ENCODE peak calls at places on chromosomes 12 and 14, in four cellular contexts. S is A549, F is K562, V is HepG2. D is an unnamed sample.

GRCh38 chr12:9687228-9687627 is 17.7 kb downstream of the CLEC2D start:
- DNase-seq in V (no peak), F (peak), S (peak), D (no peak)

GRCh38 chr12:54998958-54999510 is 14.5 kb upstream of the TESPA1 start:
- DNase-seq in S (no peak), F (no peak), V (no peak), D (no peak)

GRCh38 chr12:22731231-22731630 is 106.3 kb downstream of the ETNK1 start:
- DNase-seq in F (no peak), S (no peak), V (no peak), D (no peak)

GRCh38 chr14:33057585-33057984 is 118.9 kb downstream of the NPAS3 start:
- DNase-seq in S (no peak), V (no peak), F (no peak), D (no peak)

GRCh38 chr14:95545769-95546168 is 10.9 kb downstream of the GLRX5 start:
- DNase-seq in V (no peak), F (peak), S (peak), D (no peak)

GRCh38 chr12:70618371-70618770 is 18.9 kb downstream of the PTPRB start:
- DNase-seq in F (no peak), V (no peak), S (no peak), D (no peak)

GRCh38 chr12:122646568-122647220 is 56.5 kb downstream of the HCAR2 start:
- DNase-seq in S (peak), V (no peak), F (no peak), D (peak)

GRCh38 chr12:42483534-42483857 is 106.0 kb downstream of the PRICKLE1 start:
- DNase-seq in V (no peak), F (peak), S (no peak), D (no peak)

GRCh38 chr14:82872494-82872893 is 1338.8 kb upstream of the SEL1L start:
- DNase-seq in S (peak), F (no peak), V (no peak), D (no peak)

GRCh38 chr12:53096089-53096741 is 1.3 kb upstream of the IGFBP6 start:
- DNase-seq in V (no peak), S (no peak), F (no peak), D (no peak)

GRCh38 chr12:110577717-110578521 is 5.2 kb downstream of the PPTC7 start:
- DNase-seq in V (no peak), S (peak), F (peak), D (peak)

GRCh38 chr12:87196329-87196728 is 832.9 kb downstream of the C12orf50 start:
- DNase-seq in S (no peak), F (no peak), V (no peak), D (no peak)

GRCh38 chr12:79482323-79482722 is 208.4 kb downstream of the PAWR start:
- DNase-seq in V (no peak), S (no peak), F (no peak), D (no peak)

GRCh38 chr12:459430-460258 is at the start of gene B4GALNT3:
- DNase-seq in F (peak), V (no peak), S (peak), D (no peak)

GRCh38 chr12:49105504-49106120 is 5.0 kb downstream of the LMBR1L start:
- DNase-seq in S (no peak), V (no peak), F (no peak), D (no peak)

GRCh38 chr12:118714051-118714460 is 267.3 kb upstream of the SRRM4 start:
- DNase-seq in S (peak), F (peak), V (peak), D (peak)

GRCh38 chr14:61752626-61753025 is 9.6 kb upstream of the SNAPC1 start:
- DNase-seq in V (no peak), S (no peak), F (no peak), D (peak)

GRCh38 chr12:14952295-14952995 is 9.0 kb downstream of the ARHGDIB start:
- DNase-seq in F (no peak), S (peak), V (peak), D (no peak)
- TF ChIP-seq ESRRA in F (no peak), S (no peak), V (no peak), D (no peak)

DNA sequence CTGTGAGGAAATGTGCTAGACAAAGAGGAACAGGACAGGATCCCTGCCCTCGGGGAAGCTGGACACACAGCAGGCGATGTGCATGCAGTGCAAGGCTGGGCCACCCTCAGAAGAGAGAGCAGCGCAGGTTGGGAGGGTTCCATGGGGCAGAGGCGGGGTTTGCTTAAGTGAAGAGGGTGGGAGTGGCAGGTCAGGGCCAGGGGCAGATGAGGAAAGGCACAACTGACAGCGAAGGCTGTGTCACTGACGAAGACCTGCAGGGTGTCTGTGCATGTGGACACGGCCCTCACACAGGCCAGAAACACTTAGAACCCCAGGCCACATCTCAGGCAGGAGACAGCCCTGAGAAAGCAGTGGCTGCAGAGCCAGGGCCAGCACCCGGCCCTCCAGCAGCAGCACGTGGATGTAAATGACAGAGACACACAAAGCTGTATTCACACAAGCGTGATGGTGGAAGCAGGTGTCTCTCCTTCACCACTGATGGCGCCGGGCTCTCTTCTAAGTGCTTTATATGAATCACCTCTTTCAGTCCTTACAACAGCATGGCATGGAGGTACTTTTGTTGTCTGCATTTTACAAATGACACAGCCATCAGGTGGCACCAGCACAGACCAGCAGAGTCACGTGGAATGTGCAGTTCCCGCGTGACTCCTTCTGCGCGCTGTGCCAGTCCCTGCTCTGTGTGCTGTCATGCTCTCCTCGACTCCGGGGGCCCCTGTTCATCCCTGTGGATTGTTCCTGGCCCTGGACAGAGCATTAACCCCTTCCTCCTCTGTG is 54.5 kb downstream of the TSPAN11 start:
- DNase-seq in V (no peak), F (no peak), S (no peak), D (no peak)
- TF ChIP-seq RFX5 in V (no peak), F (no peak), S (no peak), D (no peak)

DNA sequence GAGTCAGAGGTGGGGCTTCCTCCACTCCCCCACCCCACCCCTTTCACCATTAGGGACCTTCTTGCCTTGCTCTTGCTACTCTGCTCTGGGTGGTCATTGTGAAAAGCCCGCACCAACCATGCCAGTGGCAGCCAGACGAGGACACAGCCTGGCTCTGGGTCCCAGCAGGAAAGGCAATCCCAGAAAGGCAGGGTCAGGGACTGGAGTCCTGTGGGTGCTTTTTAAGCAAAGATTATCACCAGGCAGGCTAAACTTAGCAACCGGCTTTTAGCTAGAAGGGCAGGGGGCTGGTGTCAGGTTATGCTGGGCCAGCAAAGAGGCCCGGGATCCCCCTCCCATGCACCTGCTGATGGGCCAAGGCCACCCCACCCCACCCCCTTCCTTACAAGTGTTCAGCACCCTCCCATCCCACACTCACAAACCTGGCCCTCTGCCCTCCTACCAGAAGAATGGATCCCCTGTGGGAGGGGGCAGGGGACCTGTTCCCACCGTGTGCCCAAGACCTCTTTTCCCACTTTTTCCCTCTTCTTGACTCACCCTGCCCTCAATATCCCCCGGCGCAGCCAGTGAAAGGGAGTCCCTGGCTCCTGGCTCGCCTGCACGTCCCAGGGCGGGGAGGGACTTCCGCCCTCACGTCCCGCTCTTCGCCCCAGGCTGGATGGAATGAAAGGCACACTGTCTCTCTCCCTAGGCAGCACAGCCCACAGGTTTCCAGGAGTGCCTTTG is 1.2 kb upstream of the GAPDH start:
- DNase-seq in S (peak), F (peak), V (peak), D (no peak)
- TF ChIP-seq ESRRA in S (no peak), F (no peak), V (no peak), D (no peak)

GRCh38 chr12:113259499-113259953 is 38.3 kb downstream of the TPCN1 start:
- DNase-seq in V (peak), F (no peak), S (no peak), D (no peak)
- TF ChIP-seq RFX5 in V (no peak), F (no peak), S (no peak), D (no peak)

DNA sequence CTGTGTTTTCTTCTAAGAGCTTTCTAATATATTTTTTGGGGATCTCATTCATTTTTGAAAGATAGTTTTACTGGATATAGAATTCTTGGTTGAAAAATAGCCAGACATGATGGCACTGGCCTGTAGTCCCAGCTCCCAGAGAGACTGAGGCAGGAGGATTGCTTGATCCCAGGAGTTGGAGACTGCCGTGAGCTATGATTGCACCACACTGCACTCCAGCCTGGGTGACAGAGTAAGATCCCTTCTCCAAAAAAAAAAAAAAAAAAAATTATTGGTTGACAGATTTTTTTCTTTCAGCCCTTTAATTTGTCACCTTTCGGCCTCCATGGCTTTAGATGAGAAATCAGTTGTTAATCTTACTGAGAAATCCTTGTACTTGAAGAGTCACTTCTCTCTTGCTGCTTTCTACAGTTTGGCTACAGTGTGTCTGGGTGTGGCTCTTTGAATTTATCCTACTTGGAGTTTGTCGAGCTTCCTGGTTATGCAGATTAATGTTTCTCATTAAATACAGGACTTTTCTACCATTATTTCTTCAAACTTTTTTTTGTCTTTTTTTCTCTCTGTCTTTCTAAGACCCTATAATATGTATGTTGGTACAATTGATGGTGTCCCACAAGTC is 60.2 kb upstream of the AMN start:
- DNase-seq in S (no peak), V (no peak), F (no peak), D (no peak)
- TF ChIP-seq ESRRA in S (no peak), V (no peak), F (no peak), D (no peak)

GRCh38 chr12:65965358-65965757 is 141.1 kb downstream of the HMGA2 start:
- DNase-seq in F (no peak), S (peak), V (no peak), D (no peak)

GRCh38 chr12:65966852-65967593 is 142.7 kb downstream of the HMGA2 start:
- DNase-seq in S (no peak), F (no peak), V (no peak), D (no peak)

GRCh38 chr12:65968889-65969509 is 144.7 kb downstream of the HMGA2 start:
- DNase-seq in V (no peak), F (no peak), S (no peak), D (no peak)

GRCh38 chr12:65968359-65968758 is 144.1 kb downstream of the HMGA2 start:
- DNase-seq in F (no peak), V (no peak), S (no peak), D (no peak)

DNA sequence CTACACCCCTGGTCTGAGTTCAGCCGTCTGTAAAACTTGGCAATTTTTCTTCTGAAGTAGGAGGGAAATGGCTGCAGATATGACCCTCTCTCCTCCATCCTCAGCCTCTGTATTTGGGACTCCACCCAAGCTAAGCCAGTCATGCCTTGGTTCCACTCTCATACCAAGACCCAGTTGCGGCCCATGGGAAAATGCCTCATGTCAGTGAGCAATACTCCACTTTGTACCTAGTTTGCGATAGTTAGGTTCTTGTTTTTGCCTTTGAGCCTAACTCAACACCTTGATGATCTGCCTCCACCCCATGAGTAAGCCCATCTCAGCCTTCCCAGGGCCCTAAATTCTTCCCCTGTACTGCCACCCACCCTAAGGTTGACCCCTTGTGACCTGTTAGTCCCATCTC is 143.4 kb downstream of the HMGA2 start:
- DNase-seq in S (no peak), F (no peak), V (no peak), D (no peak)
- TF ChIP-seq RFX5 in S (no peak), F (no peak), V (no peak), D (no peak)

DNA sequence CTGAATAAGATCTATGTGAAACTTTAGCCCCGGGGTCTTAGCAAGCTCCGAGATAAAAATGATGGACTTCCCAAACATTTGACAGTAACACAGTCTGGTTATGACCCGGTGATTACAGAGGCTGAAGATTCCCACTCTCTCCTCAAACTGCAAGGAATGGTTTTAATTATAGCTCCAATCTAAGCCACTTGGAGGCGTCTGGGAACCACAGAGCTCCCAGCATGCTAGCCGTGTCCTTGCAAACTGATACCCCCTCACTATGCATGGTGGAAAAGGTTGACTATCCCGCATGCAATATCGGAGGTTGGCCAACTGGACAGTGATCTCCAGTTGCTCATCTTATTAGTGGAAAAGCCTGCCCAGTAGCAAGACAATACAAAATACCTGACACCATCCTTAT is 76.5 kb upstream of the GRIN2B start:
- DNase-seq in V (no peak), F (no peak), S (no peak), D (no peak)
- TF ChIP-seq ESRRA in V (no peak), F (no peak), S (no peak), D (no peak)

GRCh38 chr14:69636051-69636639 is 24.7 kb downstream of the SUSD6 start:
- DNase-seq in F (no peak), S (no peak), V (no peak), D (no peak)
- TF ChIP-seq RFX5 in F (no peak), S (no peak), V (no peak), D (no peak)